ENCODE peak calls at places on chromosomes 1 and 21, in four cellular contexts. L is neural progenitor cell, P is HCT116, N is hepatocyte. D is an unnamed sample.

GRCh38 chr1:171296897-171297296 is 17.1 kb upstream of the FMO4 start:
- DNase-seq in L (no peak), P (no peak), N (no peak), D (no peak)

GRCh38 chr1:9870572-9870971 is 39.5 kb downstream of the CTNNBIP1 start:
- DNase-seq in L (no peak), P (no peak), N (no peak), D (no peak)

GRCh38 chr1:223110963-223111362 is 32.1 kb downstream of the TLR5 start:
- DNase-seq in L (no peak), P (no peak), N (no peak), D (no peak)

GRCh38 chr1:12078938-12079861 is 16.1 kb downstream of the TNFRSF8 start:
- DNase-seq in L (peak; percentile 75), P (peak; percentile 27), N (peak; percentile 71), D (peak; percentile 59)

GRCh38 chr1:184409011-184409410 is 22.2 kb downstream of the C1orf21 start:
- DNase-seq in L (no peak), P (no peak), N (no peak), D (peak; percentile 25)

GRCh38 chr21:43851593-43851992 is 13.4 kb upstream of the AGPAT3 start:
- DNase-seq in L (no peak), P (no peak), N (no peak), D (no peak)

GRCh38 chr1:34460193-34460592 is 283.5 kb downstream of the C1orf94 start:
- DNase-seq in L (peak; percentile 47), P (peak; percentile 47), N (peak; percentile 34), D (peak; percentile 61)

GRCh38 chr1:213138391-213138790 is 87.3 kb downstream of the RPS6KC1 start:
- DNase-seq in L (no peak), P (no peak), N (no peak), D (no peak)

GRCh38 chr1:154906621-154907081 is 29.9 kb downstream of the PMVK start:
- DNase-seq in L (no peak), P (peak; percentile 22), N (no peak), D (peak; percentile 58)

GRCh38 chr1:22773981-22774471 is 63.4 kb downstream of the EPHB2 start:
- DNase-seq in L (no peak), P (no peak), N (no peak), D (no peak)

GRCh38 chr1:96360036-96360795 is 361.4 kb upstream of the PTBP2 start:
- DNase-seq in L (no peak), P (no peak), N (no peak), D (peak; percentile 84)

GRCh38 chr1:183200451-183200850 is 14.4 kb downstream of the LAMC2 start:
- DNase-seq in L (no peak), P (no peak), N (no peak), D (no peak)

GRCh38 chr1:174364996-174365760 is 82.6 kb upstream of the GPR52 start:
- DNase-seq in L (no peak), P (no peak), N (no peak), D (no peak)

GRCh38 chr21:39269620-39270019 is 43.8 kb downstream of the BRWD1 start:
- DNase-seq in L (no peak), P (no peak), N (no peak), D (no peak)

GRCh38 chr1:22413799-22414198 is 37.9 kb upstream of the ZBTB40 start:
- DNase-seq in L (no peak), P (no peak), N (no peak), D (no peak)

GRCh38 chr1:184255560-184255959 is 131.3 kb upstream of the C1orf21 start:
- DNase-seq in L (no peak), P (no peak), N (no peak), D (no peak)

GRCh38 chr1:23126801-23127200 is 41.9 kb downstream of the LUZP1 start:
- DNase-seq in L (no peak), P (no peak), N (no peak), D (peak; percentile 16)

GRCh38 chr1:45518910-45519309 is 2.8 kb downstream of the PRDX1 start:
- DNase-seq in L (peak; percentile 39), P (no peak), N (no peak), D (no peak)

GRCh38 chr1:111786669-111787207 is 31.0 kb downstream of the DDX20 start:
- DNase-seq in L (no peak), P (no peak), N (no peak), D (no peak)

GRCh38 chr21:42471716-42472330 is 24.2 kb downstream of the RSPH1 start:
- DNase-seq in L (no peak), P (no peak), N (no peak), D (no peak)
- H3K4me1 ChIP-seq in L (no peaks in the 10 kb centered on the region), P (peaks cover 27% of the 10 kb centered on the region), N (peaks cover 30% of the 10 kb centered on the region), D (peaks cover 38% of the 10 kb centered on the region)

GRCh38 chr1:43531453-43531905 is 796 bp downstream of the PTPRF start:
- DNase-seq in L (peak; percentile 71), P (no peak), N (peak; percentile 82), D (peak; percentile 33)
- TF ChIP-seq EZH2phosphoT487 in L (no peak), P (no peak), N (no peak), D (no peak)

GRCh38 chr1:156704930-156705320 is 458 bp downstream of the CRABP2 start:
- DNase-seq in L (peak; percentile 59), P (no peak), N (peak; percentile 84), D (peak; percentile 93)
- H3K4me2 ChIP-seq in L (peak overlapping the region; percentile 96), P (peak overlapping the region; percentile 85), N (peak overlapping the region; percentile 92), D (peak overlapping the region; percentile 98)

GRCh38 chr1:109617291-109617801 is 2.1 kb downstream of the GNAT2 start:
- DNase-seq in L (peak; percentile 45), P (peak; percentile 44), N (peak; percentile 63), D (peak; percentile 48)
- H3K4me1 ChIP-seq in L (peaks cover 22% of the 10 kb centered on the region), P (peaks cover 61% of the 10 kb centered on the region), N (peaks cover 9% of the 10 kb centered on the region), D (peaks cover 24% of the 10 kb centered on the region)

GRCh38 chr1:178818416-178818815 is 52.5 kb downstream of the ANGPTL1 start:
- DNase-seq in L (no peak), P (no peak), N (peak; percentile 3), D (peak; percentile 4)
- TF ChIP-seq EZH2phosphoT487 in L (no peak), P (no peak), N (no peak), D (no peak)

GRCh38 chr1:58845947-58846346 is 62.1 kb upstream of the JUN start:
- DNase-seq in L (no peak), P (no peak), N (no peak), D (no peak)

GRCh38 chr1:58852731-58853485 is 69.1 kb upstream of the JUN start:
- DNase-seq in L (peak; percentile 60), P (no peak), N (no peak), D (no peak)

GRCh38 chr1:58848818-58849411 is 65.1 kb upstream of the JUN start:
- DNase-seq in L (peak; percentile 13), P (peak; percentile 94), N (peak; percentile 67), D (peak; percentile 99)

GRCh38 chr1:58854576-58854975 is 70.7 kb upstream of the JUN start:
- DNase-seq in L (no peak), P (no peak), N (no peak), D (no peak)

DNA sequence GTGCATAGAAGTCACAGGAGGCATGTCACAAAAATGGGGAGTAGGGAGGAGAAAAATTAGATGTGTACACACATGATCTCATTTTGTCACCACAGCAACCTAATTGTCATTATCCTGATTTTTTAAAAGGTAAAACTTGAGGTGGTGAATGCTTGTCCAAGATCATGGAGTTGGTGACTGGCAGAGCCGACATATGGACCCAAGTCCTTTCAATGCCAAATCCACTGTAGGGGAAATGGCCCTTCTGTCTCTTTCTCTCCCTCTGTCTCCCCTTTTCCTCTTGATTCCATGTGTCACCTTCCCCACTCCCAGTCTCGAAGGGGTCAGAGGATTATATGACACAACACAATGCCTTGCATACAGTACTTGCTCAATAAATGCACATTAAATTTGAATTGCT is 65.7 kb upstream of the JUN start:
- DNase-seq in L (no peak), P (no peak), N (no peak), D (no peak)
- H3K4me2 ChIP-seq in L (no peak overlapping the region), P (peak overlapping the region; percentile 70), N (no peak overlapping the region), D (peak overlapping the region; percentile 75)

DNA sequence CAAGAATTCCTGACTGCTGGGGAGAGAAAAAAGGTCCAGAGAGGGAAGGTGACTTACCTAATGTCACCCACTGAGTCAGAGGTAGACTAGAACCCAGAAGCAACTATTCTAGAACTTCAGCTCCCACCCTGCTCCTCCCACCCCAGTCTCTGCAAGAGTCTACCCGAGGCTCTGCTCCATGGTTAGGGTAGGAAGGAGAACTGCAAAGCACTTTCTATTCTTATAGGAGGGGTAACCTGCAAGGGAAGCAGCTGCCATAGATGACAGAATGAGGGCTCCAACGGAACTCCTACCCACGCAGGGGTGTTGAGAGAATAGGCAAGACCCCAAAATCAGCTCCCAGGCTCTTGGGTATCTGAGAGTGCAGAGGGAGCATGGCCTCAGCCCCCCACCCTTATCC is 4.3 kb downstream of the SLC9A1 start:
- DNase-seq in L (no peak), P (no peak), N (no peak), D (no peak)
- H3K4me1 ChIP-seq in L (peaks cover 21% of the 10 kb centered on the region), P (peaks cover 38% of the 10 kb centered on the region), N (peaks cover 45% of the 10 kb centered on the region), D (peaks cover 61% of the 10 kb centered on the region)

GRCh38 chr1:197695961-197696360 is 79.3 kb downstream of the DENND1B start:
- DNase-seq in L (no peak), P (no peak), N (no peak), D (no peak)
- TF ChIP-seq EZH2phosphoT487 in L (no peak), P (no peak), N (no peak), D (no peak)

DNA sequence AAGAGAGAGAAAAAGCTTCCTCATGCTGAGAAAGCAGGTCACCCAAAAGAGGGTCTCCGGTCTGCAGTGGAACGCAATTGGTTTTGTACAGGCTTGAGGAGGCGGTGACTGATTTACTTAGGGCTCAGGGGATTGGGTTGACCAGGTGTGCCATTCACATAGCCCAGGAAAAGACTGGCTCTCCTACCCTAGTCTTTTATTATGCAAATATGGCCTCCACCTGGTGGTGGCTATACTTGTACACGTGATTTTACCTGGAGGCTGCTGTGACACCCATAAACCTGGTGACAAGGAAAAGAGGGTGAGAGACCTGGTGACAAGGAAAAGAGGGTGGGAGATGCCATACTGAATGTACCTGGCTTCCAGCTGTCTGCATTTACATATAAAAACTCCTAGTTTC is 49.9 kb downstream of the DNTTIP2 start:
- DNase-seq in L (no peak), P (no peak), N (no peak), D (no peak)
- H3K4me2 ChIP-seq in L (no peak overlapping the region), P (no peak overlapping the region), N (no peak overlapping the region), D (peak overlapping the region; percentile 21)

D was measured in PC-3.